ENCODE peak calls at places on chromosomes 6 and 20, in nine cellular contexts. I, Q, C, V, Y, N, A, E and B are unnamed samples. For H3K36me3, the result is how much of the 10 kb centered on the place peaks cover.

GRCh38 chr20:53767206-53767924 is 173.7 kb upstream of the ZNF217 start:
- DNase-seq in Q (no peak), C (no peak), I (no peak), N (peak), V (no peak), A (no peak), Y (peak), E (no peak), B (no peak)

GRCh38 chr6:15534970-15535369 is 127.9 kb downstream of the DTNBP1 start:
- DNase-seq in V (no peak), Q (no peak), A (no peak), N (no peak), Y (no peak), I (no peak), E (no peak), C (no peak), B (no peak)

GRCh38 chr6:47034919-47035318 is 7.2 kb downstream of the ADGRF1 start:
- DNase-seq in N (no peak), C (peak), A (no peak), V (no peak), Y (peak), E (no peak), Q (no peak), I (no peak), B (no peak)

GRCh38 chr20:62758226-62758912 is 37.9 kb upstream of the MRGBP start:
- DNase-seq in Y (no peak), N (peak), Q (peak), I (peak), C (no peak), E (no peak), V (no peak), A (no peak), B (no peak)

GRCh38 chr20:35648836-35649235 is 15.9 kb downstream of the CPNE1 start:
- DNase-seq in E (no peak), I (no peak), Q (no peak), A (no peak), C (peak), V (no peak), Y (no peak), N (no peak), B (no peak)

GRCh38 chr6:41059569-41059968 is 6.6 kb downstream of the APOBEC2 start:
- DNase-seq in A (no peak), C (peak), Y (no peak), V (no peak), E (no peak), I (no peak), Q (no peak), N (no peak), B (no peak)

GRCh38 chr20:63292904-63293303 is at the start of gene COL20A1:
- DNase-seq in N (no peak), I (peak), Q (peak), E (no peak), C (no peak), A (no peak), Y (no peak), V (no peak), B (no peak)

GRCh38 chr6:70524721-70525286 is 41.9 kb upstream of the SDHAF4 start:
- DNase-seq in C (no peak), E (no peak), Q (no peak), N (no peak), I (no peak), Y (no peak), V (no peak), A (no peak), B (no peak)

GRCh38 chr6:142079130-142079529 is 53.6 kb upstream of the GJE1 start:
- DNase-seq in V (no peak), E (no peak), N (no peak), Y (no peak), C (no peak), A (no peak), Q (no peak), I (no peak), B (no peak)

GRCh38 chr20:25480156-25480555 is 72.7 kb downstream of the GINS1 start:
- DNase-seq in Y (no peak), V (no peak), I (peak), A (no peak), E (no peak), Q (peak), N (no peak), C (no peak), B (no peak)

GRCh38 chr20:25479638-25480037 is 72.2 kb downstream of the GINS1 start:
- DNase-seq in I (peak), N (no peak), Y (no peak), V (no peak), A (no peak), E (no peak), Q (peak), C (no peak), B (no peak)

GRCh38 chr20:25480797-25481196 is 73.3 kb downstream of the GINS1 start:
- DNase-seq in N (no peak), E (no peak), C (no peak), A (no peak), Q (peak), I (peak), V (no peak), Y (no peak), B (no peak)

GRCh38 chr20:25477156-25477882 is 69.8 kb downstream of the GINS1 start:
- DNase-seq in A (no peak), C (no peak), Q (peak), Y (no peak), N (no peak), V (no peak), I (peak), E (no peak), B (no peak)

DNA sequence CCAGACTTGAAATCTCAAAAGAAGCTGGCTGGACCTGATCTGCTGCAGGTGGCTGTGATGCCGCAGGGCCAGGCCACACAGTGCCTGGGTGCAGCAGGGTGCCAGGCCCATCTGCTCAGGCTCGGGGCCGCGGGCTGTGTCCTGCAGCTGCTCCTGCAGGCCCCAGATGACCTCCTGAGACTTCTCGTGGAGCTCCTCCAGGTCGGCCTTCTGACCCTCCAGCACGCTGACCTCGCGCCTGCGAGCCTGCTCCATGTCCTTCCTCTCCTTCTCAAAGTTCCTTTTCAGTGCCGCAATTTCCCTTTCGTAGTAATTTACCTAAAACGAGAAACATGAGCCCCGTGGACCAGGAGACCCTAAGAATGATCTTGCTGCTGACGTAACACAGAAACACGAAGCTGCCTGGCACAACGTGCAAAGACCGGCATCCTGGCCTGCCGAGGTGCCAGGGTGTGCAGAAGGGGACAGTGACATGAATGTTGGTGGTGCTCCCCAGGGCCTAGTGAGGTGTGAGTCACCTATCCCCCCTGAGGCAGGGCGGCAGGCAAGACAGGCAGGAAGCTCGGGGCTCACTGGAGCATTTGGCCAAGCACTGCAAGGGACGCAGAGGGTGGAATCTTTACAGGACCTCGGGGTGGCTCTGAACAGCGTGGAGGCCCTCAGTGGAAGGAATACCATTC is 71.6 kb downstream of the GINS1 start:
- DNase-seq in Q (peak), Y (no peak), A (no peak), C (no peak), I (peak), V (no peak), E (no peak), N (no peak), B (no peak)
- TF ChIP-seq CTCF in Q (no peak), Y (no peak), A (no peak), C (no peak), I (no peak), V (no peak), E (no peak), N (no peak), B (no peak)

DNA sequence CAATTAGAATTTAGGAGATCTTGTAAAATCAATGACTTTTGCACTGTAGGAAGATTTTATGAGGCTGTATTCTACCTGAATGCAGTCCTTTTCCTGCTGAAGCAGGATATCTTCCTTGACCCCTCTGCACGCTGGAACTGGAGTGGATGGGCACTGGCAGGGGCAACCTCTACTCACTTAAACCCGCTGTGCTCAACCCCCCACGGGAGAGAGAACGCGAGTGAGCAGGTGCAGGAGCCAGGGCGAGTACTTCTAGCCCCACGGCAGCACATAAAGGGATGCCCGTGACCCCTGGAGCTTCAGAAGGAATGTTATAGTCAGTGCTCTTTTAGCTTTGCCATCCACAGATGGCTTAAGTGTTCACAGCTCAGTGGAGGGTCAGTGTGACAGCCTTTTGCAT is 1144.8 kb downstream of the EPHA7 start:
- DNase-seq in Y (no peak), C (no peak), E (no peak), I (no peak), A (no peak), Q (no peak), V (no peak), N (no peak), B (no peak)
- H3K36me3 ChIP-seq in Y (under half), C (under half), E (under half), I (under half), A (under half), Q (under half), V (under half), N (under half), B (under half)

GRCh38 chr6:34583461-34583860 is 27.3 kb upstream of the SPDEF start:
- DNase-seq in C (no peak), V (no peak), A (no peak), I (no peak), Y (no peak), E (no peak), Q (no peak), N (no peak), B (no peak)
- TF ChIP-seq CTCF in C (peak), V (peak), A (no peak), I (no peak), Y (no peak), E (no peak), Q (no peak), N (peak), B (no peak)

DNA sequence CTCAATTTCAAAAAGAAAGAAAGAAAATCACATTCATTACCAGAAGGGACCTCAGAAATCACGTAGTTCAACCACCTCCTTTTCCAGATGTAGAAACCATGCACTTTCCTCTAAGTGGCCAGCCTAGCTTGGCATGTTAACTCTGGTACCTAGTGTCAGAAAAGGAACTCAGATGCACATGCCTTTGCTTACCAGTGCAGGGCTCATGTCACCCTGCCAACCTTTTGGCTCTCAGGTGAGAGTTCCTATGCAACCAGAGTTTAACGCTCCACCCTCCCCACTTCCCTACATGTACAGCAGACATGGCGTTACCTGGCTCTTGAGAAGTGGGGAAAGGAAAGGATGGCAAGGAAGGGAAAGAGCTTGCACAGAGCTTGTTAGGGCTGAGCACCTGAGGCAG is 16.3 kb upstream of the IL17F start:
- DNase-seq in N (no peak), I (no peak), C (no peak), E (no peak), Y (no peak), V (no peak), Q (no peak), A (no peak), B (no peak)
- H3K36me3 ChIP-seq in N (under half), I (under half), C (under half), E (under half), Y (under half), V (under half), Q (under half), A (under half), B (under half)

GRCh38 chr6:82589509-82590206 is 226.0 kb downstream of the TPBG start:
- DNase-seq in C (peak), Q (no peak), I (no peak), E (no peak), N (no peak), V (peak), Y (peak), A (no peak), B (no peak)
- TF ChIP-seq CTCF in C (peak), Q (no peak), I (no peak), E (no peak), N (no peak), V (peak), Y (peak), A (no peak), B (no peak)

GRCh38 chr20:48350291-48350988 is 477.4 kb downstream of the PREX1 start:
- DNase-seq in A (no peak), Y (no peak), N (no peak), I (no peak), E (no peak), Q (no peak), C (no peak), V (peak), B (no peak)
- H3K36me3 ChIP-seq in A (under half), Y (under half), N (under half), I (under half), E (under half), Q (under half), C (under half), V (under half), B (under half)

DNA sequence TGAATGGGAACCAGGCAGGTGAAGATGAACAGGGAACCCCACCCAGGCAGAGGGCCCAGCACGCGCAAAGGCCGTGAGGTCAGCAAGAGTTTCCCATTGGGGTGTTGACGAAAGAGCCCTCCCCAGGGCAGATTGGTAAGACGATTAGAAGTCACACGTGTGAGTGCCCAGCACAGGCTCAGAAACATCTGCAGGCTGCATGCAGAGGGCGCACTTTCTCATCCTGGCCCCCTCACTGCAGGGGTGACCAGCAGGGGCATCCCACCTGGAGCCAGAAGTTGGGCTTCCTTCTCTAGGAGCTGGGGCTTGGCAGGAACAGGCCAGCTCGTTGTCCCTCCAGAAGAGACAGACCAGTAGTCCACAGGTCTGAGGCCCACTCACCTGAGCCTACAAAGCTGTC is 38.4 kb downstream of the VSTM2L start:
- DNase-seq in C (peak), Y (no peak), E (no peak), V (no peak), N (no peak), Q (no peak), A (no peak), I (no peak), B (no peak)
- TF ChIP-seq CTCF in C (peak), Y (peak), E (no peak), V (peak), N (no peak), Q (no peak), A (no peak), I (no peak), B (no peak)